ENCODE peak calls at places on chromosomes 7 and 10, in five cellular contexts. P is SK-N-SH, B is K562, K is HepG2, L is GM12878. W is an unnamed sample.

GRCh38 chr10:86583983-86584382 is 62.4 kb upstream of the WAPL start:
- DNase-seq in P (no peak), L (no peak), B (no peak), K (peak), W (no peak)

GRCh38 chr7:141045126-141045841 is 28.6 kb upstream of the TMEM178B start:
- DNase-seq in K (no peak), B (no peak), P (no peak), L (no peak), W (no peak)

GRCh38 chr10:17781856-17782255 is 27.3 kb upstream of the MRC1 start:
- DNase-seq in P (no peak), B (no peak), L (no peak), K (peak), W (no peak)

GRCh38 chr10:25174461-25175230 is at the start of gene GPR158:
- DNase-seq in L (no peak), K (peak), P (peak), B (peak), W (peak)

GRCh38 chr10:4141471-4141870 is 356.5 kb upstream of the KLF6 start:
- DNase-seq in B (no peak), L (no peak), K (no peak), P (no peak), W (no peak)

GRCh38 chr10:8045728-8046494 is 8.6 kb upstream of the GATA3 start:
- DNase-seq in L (no peak), K (no peak), B (no peak), P (peak), W (no peak)

GRCh38 chr10:132459252-132460028 is 62.4 kb downstream of the PWWP2B start:
- DNase-seq in P (no peak), K (peak), L (no peak), B (no peak), W (no peak)

GRCh38 chr7:151742713-151743480 is 134.0 kb downstream of the PRKAG2 start:
- DNase-seq in K (no peak), B (no peak), L (no peak), P (no peak), W (no peak)

GRCh38 chr7:46909601-46910051 is 672.3 kb downstream of the TNS3 start:
- DNase-seq in B (no peak), L (no peak), K (no peak), P (no peak), W (no peak)

GRCh38 chr7:127751723-127752448 is 99.9 kb downstream of the SND1 start:
- DNase-seq in B (no peak), P (no peak), L (no peak), K (no peak), W (no peak)

GRCh38 chr10:28151636-28152035 is 151.2 kb downstream of the MPP7 start:
- DNase-seq in K (no peak), P (no peak), L (no peak), B (no peak), W (no peak)

GRCh38 chr7:114087674-114088539 is 169.1 kb upstream of the PPP1R3A start:
- DNase-seq in P (peak), B (no peak), L (no peak), K (no peak), W (no peak)

GRCh38 chr7:47537716-47538640 is 43.9 kb downstream of the TNS3 start:
- DNase-seq in K (no peak), P (no peak), L (no peak), B (no peak), W (no peak)

GRCh38 chr7:104973227-104973626 is 40.8 kb upstream of the KMT2E start:
- DNase-seq in L (no peak), P (no peak), K (no peak), B (no peak), W (no peak)

GRCh38 chr10:86267286-86268195 is 99.1 kb downstream of the GRID1 start:
- DNase-seq in B (no peak), K (no peak), P (peak), L (no peak), W (no peak)

GRCh38 chr10:79048639-79049550 is 19.9 kb upstream of the ZMIZ1 start:
- DNase-seq in P (no peak), L (no peak), B (no peak), K (no peak), W (no peak)

GRCh38 chr10:29344073-29344820 is 55.4 kb downstream of the LYZL1 start:
- DNase-seq in L (no peak), P (no peak), K (no peak), B (no peak), W (no peak)

GRCh38 chr10:132942101-132942739 is at the start of gene CFAP46:
- DNase-seq in B (no peak), P (peak), L (no peak), K (no peak), W (peak)

GRCh38 chr7:3649250-3649649 is 348.2 kb downstream of the SDK1 start:
- DNase-seq in L (no peak), P (peak), B (no peak), K (no peak), W (no peak)

GRCh38 chr7:128349121-128349825 is 5.6 kb upstream of the RBM28 start:
- DNase-seq in L (no peak), K (no peak), P (peak), B (no peak), W (no peak)

GRCh38 chr7:129771928-129772479 is 160.5 kb downstream of the NRF1 start:
- DNase-seq in B (no peak), L (no peak), K (no peak), P (peak), W (no peak)

GRCh38 chr7:111863269-111863668 is 301.0 kb upstream of the IMMP2L start:
- DNase-seq in P (no peak), L (no peak), K (no peak), B (no peak), W (no peak)

GRCh38 chr7:3156508-3156907 is 112.8 kb upstream of the CARD11 start:
- DNase-seq in L (no peak), K (no peak), B (no peak), P (no peak), W (no peak)

GRCh38 chr7:123846217-123846891 is 1.4 kb downstream of the HYAL4 start:
- DNase-seq in L (peak), K (no peak), B (no peak), P (no peak), W (no peak)

GRCh38 chr10:68492118-68492517 is 20.3 kb upstream of the DNA2 start:
- DNase-seq in P (no peak), K (no peak), B (no peak), L (no peak), W (no peak)

GRCh38 chr7:54858008-54858692 is 99.1 kb upstream of the SEC61G start:
- DNase-seq in B (no peak), L (no peak), K (no peak), P (no peak), W (no peak)

DNA sequence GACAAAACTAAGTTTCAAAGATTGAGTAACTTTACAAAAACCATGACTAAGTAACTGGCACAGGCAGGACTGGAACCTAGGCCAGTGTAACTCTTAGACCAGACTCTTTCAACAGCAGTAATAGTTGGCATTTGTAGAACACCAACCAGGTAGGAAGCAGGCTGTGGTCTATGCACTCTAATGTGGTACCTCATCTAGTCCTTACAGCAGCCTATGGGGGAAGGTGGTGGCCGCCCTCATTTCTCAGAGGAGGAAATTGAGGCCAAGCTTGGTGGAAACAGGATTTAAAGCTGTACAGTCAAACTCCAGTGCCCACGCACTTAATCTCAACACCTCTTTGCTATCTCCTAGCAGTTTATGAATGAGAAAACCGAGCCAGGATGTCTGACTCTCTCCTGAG is 165.4 kb upstream of the LRGUK start:
- DNase-seq in B (no peak), K (no peak), L (no peak), P (no peak), W (no peak)
- TF ChIP-seq ZBTB33 in B (no peak), K (no peak), L (no peak), P (no peak), W (no peak)

DNA sequence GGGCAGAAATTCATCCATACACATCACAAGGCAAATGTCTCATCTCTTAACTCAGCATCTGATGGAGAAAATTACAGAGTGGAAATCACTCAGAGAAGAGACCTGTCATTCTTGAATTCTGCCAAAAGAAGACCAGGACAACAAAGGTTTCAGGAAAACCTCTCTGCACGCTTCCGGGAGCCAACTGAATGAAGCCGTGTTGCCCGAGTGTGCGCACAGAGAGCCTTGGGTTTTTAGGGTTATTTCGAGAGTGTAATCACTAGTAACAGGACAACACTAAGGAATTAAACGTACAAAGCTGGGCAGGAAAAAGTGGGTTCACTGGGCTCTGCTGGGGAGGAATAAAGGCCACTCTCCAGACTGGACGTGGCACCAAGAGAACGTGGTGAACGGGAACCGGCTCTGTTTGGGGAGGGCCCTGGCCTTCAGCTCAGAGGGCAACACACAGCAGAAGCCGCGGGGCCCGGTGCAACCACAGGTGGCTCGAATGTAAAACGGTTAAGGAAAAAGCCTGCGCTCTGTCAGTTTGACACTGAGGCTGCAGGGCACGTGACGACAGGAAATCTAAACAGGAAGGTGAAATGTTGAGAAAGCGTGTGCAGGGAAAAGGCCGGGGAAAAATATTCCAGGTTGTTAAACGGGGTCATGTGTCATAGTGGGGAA is 331.5 kb downstream of the DNAJB6 start:
- DNase-seq in L (no peak), K (no peak), P (peak), B (no peak), W (no peak)
- H2AFZ ChIP-seq in L (no peak), K (no peak), P (no peak), B (no peak), W (no peak)

GRCh38 chr7:92639956-92640355 is 49.8 kb upstream of the FAM133B start:
- DNase-seq in L (no peak), P (no peak), K (no peak), B (no peak), W (no peak)

GRCh38 chr7:92635538-92635937 is 45.3 kb upstream of the FAM133B start:
- DNase-seq in B (no peak), P (no peak), K (no peak), L (no peak), W (no peak)

GRCh38 chr7:92641921-92642511 is 51.8 kb upstream of the FAM133B start:
- DNase-seq in K (no peak), B (no peak), L (no peak), P (no peak), W (no peak)

GRCh38 chr7:92636018-92636560 is 45.9 kb upstream of the FAM133B start:
- DNase-seq in P (no peak), L (no peak), B (no peak), K (no peak), W (no peak)

GRCh38 chr7:92639213-92639896 is 49.2 kb upstream of the FAM133B start:
- DNase-seq in B (no peak), L (no peak), P (no peak), K (no peak), W (no peak)
- TF ChIP-seq ZBTB33 in B (no peak), L (no peak), P (peak), K (no peak), W (no peak)

GRCh38 chr7:13009517-13009916 is 322.1 kb downstream of the ARL4A start:
- DNase-seq in L (no peak), K (no peak), B (no peak), P (no peak), W (no peak)

DNA sequence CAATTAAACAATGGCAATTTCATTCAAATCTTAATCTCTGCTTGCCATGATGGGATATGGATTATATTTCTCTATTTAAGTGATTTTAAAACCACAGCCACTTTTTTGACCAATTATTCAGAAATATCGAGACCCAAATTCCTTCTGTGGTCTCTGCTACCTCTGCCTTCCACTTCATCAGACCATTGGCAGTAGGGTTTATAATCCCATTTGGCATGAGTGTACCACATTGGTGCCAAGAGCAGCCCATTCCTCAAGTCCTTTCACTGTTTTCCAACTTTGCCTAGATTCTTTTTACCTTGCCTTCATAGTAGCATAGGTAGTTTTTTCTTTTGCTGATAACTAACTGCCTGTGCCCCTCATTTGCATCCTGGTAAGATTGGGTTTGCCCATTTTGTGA is 319.9 kb downstream of the ARL4A start:
- DNase-seq in K (no peak), P (no peak), B (no peak), L (no peak), W (no peak)
- H2AFZ ChIP-seq in K (no peak), P (no peak), B (no peak), L (no peak), W (no peak)

GRCh38 chr10:110356628-110357245 is 52.0 kb upstream of the SMNDC1 start:
- DNase-seq in K (no peak), L (peak), P (no peak), B (peak), W (peak)
- TF ChIP-seq ZBTB33 in K (no peak), L (no peak), P (no peak), B (no peak), W (peak)

GRCh38 chr7:91250706-91251105 is 13.5 kb upstream of the FZD1 start:
- DNase-seq in B (no peak), L (no peak), K (no peak), P (no peak), W (no peak)

GRCh38 chr7:91251877-91252276 is 12.4 kb upstream of the FZD1 start:
- DNase-seq in B (no peak), P (no peak), K (no peak), L (no peak), W (no peak)

GRCh38 chr7:91247497-91247896 is 16.7 kb upstream of the FZD1 start:
- DNase-seq in L (no peak), K (no peak), B (no peak), P (no peak), W (no peak)

GRCh38 chr7:91249506-91250233 is 14.6 kb upstream of the FZD1 start:
- DNase-seq in P (no peak), B (no peak), L (no peak), K (no peak), W (no peak)

GRCh38 chr7:91248996-91249395 is 15.2 kb upstream of the FZD1 start:
- DNase-seq in L (no peak), K (no peak), P (peak), B (no peak), W (no peak)
- H2AFZ ChIP-seq in L (no peak), K (no peak), P (peak), B (no peak), W (no peak)

DNA sequence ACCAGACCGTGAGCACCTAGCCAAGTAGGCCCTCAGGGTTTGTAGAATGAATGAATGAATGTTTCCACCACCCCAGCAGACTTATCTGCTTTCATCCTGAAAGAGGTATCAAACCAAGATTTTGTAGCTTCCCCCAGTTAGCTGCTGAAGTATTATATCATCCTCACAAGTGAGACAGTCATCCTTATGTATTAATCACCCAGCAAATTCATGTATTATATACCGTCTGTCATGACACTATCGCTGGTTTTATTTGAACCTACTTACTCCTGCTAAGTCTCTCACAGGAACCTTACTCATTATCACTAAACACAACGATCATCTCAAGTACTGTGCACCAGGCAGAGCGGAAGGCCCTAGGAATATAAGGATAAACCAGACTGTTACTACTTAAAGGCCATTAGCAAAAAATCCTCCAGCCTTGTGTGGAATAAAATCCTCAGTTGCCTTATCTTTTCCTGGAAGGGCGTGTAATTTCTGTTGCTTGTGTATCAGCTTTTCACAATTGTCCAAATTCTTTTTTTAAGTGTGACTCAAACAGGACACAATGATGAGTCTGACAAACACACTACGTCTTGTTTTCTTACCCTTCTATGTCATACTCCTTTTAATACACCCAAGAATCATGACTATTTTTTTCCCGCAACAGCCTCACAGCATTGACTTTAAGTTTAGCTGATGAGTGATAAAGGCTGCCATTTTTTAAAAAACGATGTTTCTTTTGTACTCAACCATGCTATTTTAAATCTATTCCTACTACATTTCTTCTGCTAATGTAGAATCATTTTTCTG is 176.1 kb upstream of the KLF14 start:
- DNase-seq in B (no peak), L (no peak), P (no peak), K (no peak), W (no peak)
- TF ChIP-seq ZBTB33 in B (peak), L (no peak), P (no peak), K (no peak), W (no peak)